ENCODE peak calls at places on chromosomes 2 and 18, in ten cellular contexts. T, U, K, Y, H, A, S, B, N and V are unnamed samples.

GRCh38 chr2:214674278-214674677 is 135.2 kb downstream of the BARD1 start:
- DNase-seq in T (no peak), U (no peak), K (no peak), Y (no peak), H (no peak), A (no peak), S (no peak), B (no peak), N (no peak), V (no peak)

GRCh38 chr2:239642406-239643004 is 241.7 kb upstream of the HDAC4 start:
- DNase-seq in T (no peak), U (no peak), K (no peak), Y (no peak), H (no peak), A (no peak), S (no peak), B (no peak), N (no peak), V (no peak)

GRCh38 chr18:3332376-3332775 is 70.4 kb downstream of the MYL12B start:
- DNase-seq in T (no peak), U (no peak), K (no peak), Y (no peak), H (no peak), A (no peak), S (no peak), B (no peak), N (peak), V (no peak)

GRCh38 chr18:9951022-9951859 is 37.4 kb downstream of the VAPA start:
- DNase-seq in T (no peak), U (peak), K (no peak), Y (peak), H (no peak), A (no peak), S (peak), B (no peak), N (peak), V (no peak)

GRCh38 chr2:196337618-196337953 is 166.2 kb upstream of the STK17B start:
- DNase-seq in T (no peak), U (no peak), K (no peak), Y (no peak), H (no peak), A (no peak), S (peak), B (no peak), N (no peak), V (no peak)

GRCh38 chr18:5600376-5601071 is 56.7 kb upstream of the EPB41L3 start:
- DNase-seq in T (no peak), U (no peak), K (no peak), Y (peak), H (no peak), A (no peak), S (no peak), B (no peak), N (peak), V (no peak)

GRCh38 chr2:20682166-20682565 is 15.2 kb downstream of the GDF7 start:
- DNase-seq in T (no peak), U (no peak), K (no peak), Y (no peak), H (no peak), A (no peak), S (no peak), B (no peak), N (no peak), V (no peak)

GRCh38 chr2:9167718-9168657 is 38.6 kb upstream of the ASAP2 start:
- DNase-seq in T (no peak), U (no peak), K (peak), Y (no peak), H (peak), A (no peak), S (no peak), B (no peak), N (no peak), V (no peak)

GRCh38 chr18:26071725-26072124 is 18.7 kb downstream of the SS18 start:
- DNase-seq in T (no peak), U (no peak), K (no peak), Y (peak), H (no peak), A (no peak), S (no peak), B (no peak), N (no peak), V (no peak)

GRCh38 chr2:12534646-12535263 is 182.0 kb upstream of the TRIB2 start:
- DNase-seq in T (no peak), U (no peak), K (no peak), Y (peak), H (no peak), A (no peak), S (no peak), B (no peak), N (peak), V (no peak)

GRCh38 chr18:26286008-26286407 is 59.8 kb downstream of the TAF4B start:
- DNase-seq in T (no peak), U (no peak), K (no peak), Y (no peak), H (no peak), A (no peak), S (no peak), B (no peak), N (no peak), V (no peak)